ENCODE peak calls at places on chromosomes 5 and 9, in eight cellular contexts. V is PC-3, O is OCI-LY7, M is GM23338, K is MM.1S, W is neural progenitor cell, H is hepatocyte, Z is GM23248. P is an unnamed sample.

GRCh38 chr5:179296150-179296821 is 49.0 kb downstream of the ADAMTS2 start:
- DNase-seq in H (no peak), M (no peak), Z (no peak), O (no peak), K (no peak), W (no peak), V (no peak), P (no peak)

GRCh38 chr5:96997265-96997859 is 61.5 kb downstream of the LNPEP start:
- DNase-seq in H (peak; percentile 65), K (peak; percentile 63), V (peak; percentile 63), O (peak; percentile 70), W (peak; percentile 73), Z (peak; percentile 68), M (peak; percentile 59), P (peak; percentile 32)

GRCh38 chr9:18708429-18708828 is 234.5 kb downstream of the ADAMTSL1 start:
- DNase-seq in W (no peak), K (no peak), O (no peak), V (no peak), H (no peak), M (no peak), Z (no peak), P (no peak)

GRCh38 chr5:32103521-32103920 is 70.6 kb downstream of the GOLPH3 start:
- DNase-seq in M (no peak), O (no peak), H (no peak), V (no peak), W (no peak), K (no peak), Z (no peak), P (no peak)

GRCh38 chr5:37088041-37088440 is 161.1 kb downstream of the CPLANE1 start:
- DNase-seq in H (no peak), K (no peak), Z (no peak), W (no peak), V (no peak), O (no peak), M (no peak), P (no peak)

GRCh38 chr9:113899205-113899604 is 23.1 kb downstream of the ZNF618 start:
- DNase-seq in M (no peak), Z (no peak), O (no peak), W (no peak), H (no peak), K (no peak), V (no peak), P (no peak)

GRCh38 chr5:34503379-34504346 is 152.5 kb upstream of the RAI14 start:
- DNase-seq in W (no peak), V (no peak), K (no peak), H (no peak), M (no peak), Z (no peak), O (no peak), P (no peak)

GRCh38 chr5:124317471-124317870 is 429.0 kb downstream of the ZNF608 start:
- DNase-seq in W (no peak), V (no peak), K (no peak), H (no peak), Z (no peak), O (no peak), M (no peak), P (no peak)

GRCh38 chr9:33852216-33852826 is 35.4 kb downstream of the UBE2R2 start:
- DNase-seq in H (peak; percentile 61), W (peak; percentile 59), Z (peak; percentile 79), M (peak; percentile 66), K (peak; percentile 53), O (peak; percentile 74), V (peak; percentile 66), P (peak; percentile 43)

GRCh38 chr5:34474573-34475021 is 181.5 kb upstream of the RAI14 start:
- DNase-seq in H (peak; percentile 66), M (peak; percentile 77), K (peak; percentile 52), W (peak; percentile 60), V (peak; percentile 73), Z (peak; percentile 67), O (peak; percentile 49), P (peak; percentile 38)

GRCh38 chr9:110463499-110463898 is 116.0 kb downstream of the SVEP1 start:
- DNase-seq in H (no peak), O (no peak), V (no peak), K (no peak), W (no peak), M (no peak), Z (no peak), P (no peak)

GRCh38 chr5:110086658-110087388 is 397.1 kb downstream of the MAN2A1 start:
- DNase-seq in Z (peak; percentile 97), M (no peak), W (no peak), H (peak; percentile 73), V (peak; percentile 51), K (no peak), O (no peak), P (no peak)

GRCh38 chr9:106307670-106308069 is 555.3 kb upstream of the ZNF462 start:
- DNase-seq in V (peak; percentile 57), M (no peak), K (no peak), O (no peak), W (no peak), H (no peak), Z (no peak), P (no peak)
- TF ChIP-seq EZH2phosphoT487 in V (no peak), M (no peak), K (no peak), O (no peak), W (no peak), H (no peak), Z (no peak), P (no peak)

GRCh38 chr5:133916914-133917313 is 51.5 kb downstream of the C5orf15 start:
- DNase-seq in M (no peak), H (no peak), K (no peak), O (no peak), Z (no peak), V (no peak), W (no peak), P (no peak)

GRCh38 chr5:133916479-133916878 is 51.9 kb downstream of the C5orf15 start:
- DNase-seq in H (no peak), Z (no peak), W (no peak), K (no peak), V (no peak), O (no peak), M (no peak), P (no peak)

GRCh38 chr5:133919148-133920136 is 49.0 kb downstream of the C5orf15 start:
- DNase-seq in K (no peak), M (no peak), V (no peak), H (no peak), Z (no peak), O (peak; percentile 48), W (no peak), P (no peak)

GRCh38 chr5:133918316-133918715 is 50.1 kb downstream of the C5orf15 start:
- DNase-seq in Z (no peak), V (no peak), W (no peak), M (no peak), O (no peak), K (no peak), H (no peak), P (no peak)

GRCh38 chr5:133918731-133919130 is 49.7 kb downstream of the C5orf15 start:
- DNase-seq in O (no peak), Z (no peak), W (no peak), H (no peak), M (no peak), K (no peak), V (no peak), P (no peak)
- TF ChIP-seq EZH2phosphoT487 in O (no peak), Z (no peak), W (no peak), H (no peak), M (no peak), K (no peak), V (no peak), P (no peak)

DNA sequence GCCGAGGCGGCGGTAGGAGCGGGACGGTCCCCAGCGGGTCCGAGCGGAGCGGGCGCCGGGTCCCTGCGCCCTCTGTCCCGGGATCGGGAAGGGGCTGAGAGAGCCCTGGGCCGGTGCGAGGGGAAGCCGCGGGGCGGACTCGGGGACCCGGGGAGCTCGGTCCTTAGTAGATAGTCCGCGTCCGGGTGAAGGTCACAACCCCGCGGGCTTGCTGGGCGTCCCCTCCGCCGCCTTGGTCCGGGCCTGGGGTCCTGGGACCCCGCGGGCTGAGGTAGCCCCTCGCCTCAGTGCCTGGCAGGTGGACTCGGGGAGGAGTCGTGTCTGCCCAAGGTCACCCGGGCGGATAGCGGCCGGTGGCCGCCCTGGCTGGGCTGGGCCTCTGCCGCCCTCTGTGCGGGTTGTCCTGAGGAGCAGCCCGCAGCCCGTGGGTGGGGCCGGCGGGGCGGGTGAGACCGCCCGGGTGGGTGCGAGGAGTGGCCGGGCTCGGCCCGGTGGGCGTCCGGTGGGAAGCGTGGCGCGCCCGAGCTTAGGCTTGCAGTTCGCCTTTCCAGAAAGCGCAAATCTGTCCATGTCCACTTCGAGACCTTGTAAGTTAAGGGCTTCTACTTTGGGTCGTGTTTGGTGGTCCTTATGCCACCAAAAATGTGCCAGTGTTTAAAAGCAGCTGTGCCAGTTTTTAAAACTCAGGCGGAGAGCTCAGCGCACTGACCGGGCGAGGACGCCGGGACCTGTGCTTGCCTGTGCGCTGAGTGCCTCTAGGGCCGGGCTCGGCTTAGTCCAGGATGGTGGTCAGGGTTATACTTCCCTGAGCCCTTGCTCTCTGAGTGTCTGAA is 553 bp downstream of the SDHA start:
- DNase-seq in H (peak; percentile 62), M (peak; percentile 62), W (peak; percentile 69), K (peak; percentile 48), O (peak; percentile 45), Z (peak; percentile 76), V (peak; percentile 32), P (no peak)
- TF ChIP-seq EZH2phosphoT487 in H (no peak), M (no peak), W (no peak), K (no peak), O (no peak), Z (no peak), V (no peak), P (no peak)

GRCh38 chr5:150442699-150443080 is 6.8 kb downstream of the RPS14 start:
- DNase-seq in Z (no peak), M (no peak), W (no peak), O (no peak), V (no peak), K (no peak), H (no peak), P (no peak)
- TF ChIP-seq EZH2phosphoT487 in Z (no peak), M (no peak), W (no peak), O (no peak), V (no peak), K (no peak), H (no peak), P (no peak)